ENCODE peak calls at places on chromosome 11, in seven cellular contexts. T is iris pigment epithelial cell; O is HCT116; Y is islet precursor cell; X is activated CD4-positive, CD25-positive, alpha-beta regulatory T cell; U is RPMI7951; B is stimulated activated naive CD4-positive, alpha-beta T cell. M is an unnamed sample.

GRCh38 chr11:107689317-107690202 is 22.3 kb downstream of the SLN start:
- DNase-seq in T (peak), O (peak), Y (peak), X (no peak), U (peak), B (peak), M (peak)

GRCh38 chr11:67389477-67389876 is 2.3 kb upstream of the RAD9A start:
- DNase-seq in T (no peak), O (no peak), Y (peak), X (peak), U (no peak), B (peak), M (no peak)

GRCh38 chr11:62001450-62002178 is 34.2 kb upstream of the FTH1 start:
- DNase-seq in T (peak), O (no peak), Y (no peak), X (no peak), U (no peak), B (no peak), M (no peak)

GRCh38 chr11:3939211-3939610 is 83.7 kb downstream of the STIM1 start:
- DNase-seq in T (peak), O (no peak), Y (no peak), X (no peak), U (peak), B (no peak), M (no peak)

GRCh38 chr11:116500833-116501622 is 271.8 kb downstream of the BUD13 start:
- DNase-seq in T (no peak), O (no peak), Y (peak), X (no peak), U (no peak), B (no peak), M (no peak)

GRCh38 chr11:92131289-92131890 is 93.2 kb upstream of the FAT3 start:
- DNase-seq in T (no peak), O (no peak), Y (peak), X (no peak), U (no peak), B (no peak), M (no peak)

GRCh38 chr11:128928400-128928799 is 14.3 kb downstream of the TP53AIP1 start:
- DNase-seq in T (no peak), O (no peak), Y (no peak), X (no peak), U (peak), B (no peak), M (no peak)

GRCh38 chr11:134271978-134272377 is 4.2 kb upstream of the GLB1L3 start:
- DNase-seq in T (no peak), O (no peak), Y (peak), X (no peak), U (no peak), B (no peak), M (no peak)